ENCODE peak calls at places on chromosomes 1 and 21, in six cellular contexts. One of them, this sample, is unnamed.

GRCh38 chr1:15843826-15844572 is 3.5 kb upstream of the SPEN start:
- DNase-seq in head of caudate nucleus: no peak
- DNase-seq in right cardiac atrium: no peak
- DNase-seq in stimulated activated naive CD8-positive, alpha-beta T cell treated with anti-CD3 and anti-CD28 coated beads, Interleukin-15, amount 100 ng/mL, for 72 hours: no peak
- DNase-seq in tibial nerve: no peak
- DNase-seq in K562: no peak
- DNase-seq in this sample: no peak

GRCh38 chr1:29644812-29645211 is 408.5 kb downstream of the PTPRU start:
- DNase-seq in head of caudate nucleus: no peak
- DNase-seq in right cardiac atrium: no peak
- DNase-seq in stimulated activated naive CD8-positive, alpha-beta T cell treated with anti-CD3 and anti-CD28 coated beads, Interleukin-15, amount 100 ng/mL, for 72 hours: no peak
- DNase-seq in tibial nerve: no peak
- DNase-seq in K562: no peak
- DNase-seq in this sample: no peak

GRCh38 chr1:203213126-203213525 is 16.3 kb downstream of the CHIT1 start:
- DNase-seq in head of caudate nucleus: no peak
- DNase-seq in right cardiac atrium: no peak
- DNase-seq in stimulated activated naive CD8-positive, alpha-beta T cell treated with anti-CD3 and anti-CD28 coated beads, Interleukin-15, amount 100 ng/mL, for 72 hours: no peak
- DNase-seq in tibial nerve: no peak
- DNase-seq in K562: no peak
- DNase-seq in this sample: no peak

GRCh38 chr1:229271448-229272120 is 673 bp downstream of the RAB4A start:
- DNase-seq in head of caudate nucleus: peak
- DNase-seq in right cardiac atrium: no peak
- DNase-seq in stimulated activated naive CD8-positive, alpha-beta T cell treated with anti-CD3 and anti-CD28 coated beads, Interleukin-15, amount 100 ng/mL, for 72 hours: no peak
- DNase-seq in tibial nerve: no peak
- DNase-seq in K562: peak
- DNase-seq in this sample: no peak

GRCh38 chr1:226109829-226110248 is 47.3 kb downstream of the H3-3A start:
- DNase-seq in head of caudate nucleus: peak
- DNase-seq in right cardiac atrium: peak
- DNase-seq in stimulated activated naive CD8-positive, alpha-beta T cell treated with anti-CD3 and anti-CD28 coated beads, Interleukin-15, amount 100 ng/mL, for 72 hours: peak
- DNase-seq in tibial nerve: peak
- DNase-seq in K562: peak
- DNase-seq in this sample: peak

GRCh38 chr1:235906436-235906835 is 39.7 kb upstream of the LYST start:
- DNase-seq in head of caudate nucleus: no peak
- DNase-seq in right cardiac atrium: no peak
- DNase-seq in stimulated activated naive CD8-positive, alpha-beta T cell treated with anti-CD3 and anti-CD28 coated beads, Interleukin-15, amount 100 ng/mL, for 72 hours: no peak
- DNase-seq in tibial nerve: no peak
- DNase-seq in K562: no peak
- DNase-seq in this sample: no peak

GRCh38 chr1:151958959-151959358 is 34.7 kb downstream of the S100A10 start:
- DNase-seq in head of caudate nucleus: no peak
- DNase-seq in right cardiac atrium: no peak
- DNase-seq in stimulated activated naive CD8-positive, alpha-beta T cell treated with anti-CD3 and anti-CD28 coated beads, Interleukin-15, amount 100 ng/mL, for 72 hours: no peak
- DNase-seq in tibial nerve: no peak
- DNase-seq in K562: no peak
- DNase-seq in this sample: no peak

GRCh38 chr1:41739061-41739955 is 179.4 kb downstream of the HIVEP3 start:
- DNase-seq in head of caudate nucleus: peak
- DNase-seq in right cardiac atrium: peak
- DNase-seq in stimulated activated naive CD8-positive, alpha-beta T cell treated with anti-CD3 and anti-CD28 coated beads, Interleukin-15, amount 100 ng/mL, for 72 hours: peak
- DNase-seq in tibial nerve: peak
- DNase-seq in K562: no peak
- DNase-seq in this sample: peak

GRCh38 chr21:41924355-41924754 is 29.5 kb downstream of the C2CD2 start:
- DNase-seq in head of caudate nucleus: no peak
- DNase-seq in right cardiac atrium: no peak
- DNase-seq in stimulated activated naive CD8-positive, alpha-beta T cell treated with anti-CD3 and anti-CD28 coated beads, Interleukin-15, amount 100 ng/mL, for 72 hours: no peak
- DNase-seq in tibial nerve: no peak
- DNase-seq in K562: no peak
- DNase-seq in this sample: no peak

GRCh38 chr1:170001266-170001665 is 73.2 kb downstream of the KIFAP3 start:
- DNase-seq in head of caudate nucleus: no peak
- DNase-seq in right cardiac atrium: no peak
- DNase-seq in stimulated activated naive CD8-positive, alpha-beta T cell treated with anti-CD3 and anti-CD28 coated beads, Interleukin-15, amount 100 ng/mL, for 72 hours: no peak
- DNase-seq in tibial nerve: no peak
- DNase-seq in K562: no peak
- DNase-seq in this sample: no peak

GRCh38 chr1:223776075-223776814 is 63.9 kb downstream of the CAPN2 start:
- DNase-seq in head of caudate nucleus: no peak
- DNase-seq in right cardiac atrium: no peak
- DNase-seq in stimulated activated naive CD8-positive, alpha-beta T cell treated with anti-CD3 and anti-CD28 coated beads, Interleukin-15, amount 100 ng/mL, for 72 hours: peak
- DNase-seq in tibial nerve: no peak
- DNase-seq in K562: peak
- DNase-seq in this sample: peak

GRCh38 chr1:230423261-230423660 is 2.9 kb downstream of the PGBD5 start:
- DNase-seq in head of caudate nucleus: peak
- DNase-seq in right cardiac atrium: no peak
- DNase-seq in stimulated activated naive CD8-positive, alpha-beta T cell treated with anti-CD3 and anti-CD28 coated beads, Interleukin-15, amount 100 ng/mL, for 72 hours: no peak
- DNase-seq in tibial nerve: no peak
- DNase-seq in K562: no peak
- DNase-seq in this sample: no peak

GRCh38 chr1:184903111-184903692 is 71.1 kb downstream of the NIBAN1 start:
- DNase-seq in head of caudate nucleus: no peak
- DNase-seq in right cardiac atrium: no peak
- DNase-seq in stimulated activated naive CD8-positive, alpha-beta T cell treated with anti-CD3 and anti-CD28 coated beads, Interleukin-15, amount 100 ng/mL, for 72 hours: no peak
- DNase-seq in tibial nerve: no peak
- DNase-seq in K562: no peak
- DNase-seq in this sample: no peak

GRCh38 chr1:235275836-235276235 is 52.1 kb downstream of the ARID4B start:
- DNase-seq in head of caudate nucleus: no peak
- DNase-seq in right cardiac atrium: no peak
- DNase-seq in stimulated activated naive CD8-positive, alpha-beta T cell treated with anti-CD3 and anti-CD28 coated beads, Interleukin-15, amount 100 ng/mL, for 72 hours: no peak
- DNase-seq in tibial nerve: no peak
- DNase-seq in K562: no peak
- DNase-seq in this sample: no peak

GRCh38 chr21:31518580-31518979 is 140.9 kb upstream of the SOD1 start:
- DNase-seq in head of caudate nucleus: no peak
- DNase-seq in right cardiac atrium: no peak
- DNase-seq in stimulated activated naive CD8-positive, alpha-beta T cell treated with anti-CD3 and anti-CD28 coated beads, Interleukin-15, amount 100 ng/mL, for 72 hours: no peak
- DNase-seq in tibial nerve: no peak
- DNase-seq in K562: no peak
- DNase-seq in this sample: no peak

GRCh38 chr1:21706151-21706835 is 37.1 kb upstream of the RAP1GAP start:
- DNase-seq in head of caudate nucleus: peak
- DNase-seq in right cardiac atrium: no peak
- DNase-seq in stimulated activated naive CD8-positive, alpha-beta T cell treated with anti-CD3 and anti-CD28 coated beads, Interleukin-15, amount 100 ng/mL, for 72 hours: no peak
- DNase-seq in tibial nerve: no peak
- DNase-seq in K562: no peak
- DNase-seq in this sample: peak

GRCh38 chr1:205028954-205029353 is 14.1 kb upstream of the CNTN2 start:
- DNase-seq in head of caudate nucleus: no peak
- DNase-seq in right cardiac atrium: no peak
- DNase-seq in stimulated activated naive CD8-positive, alpha-beta T cell treated with anti-CD3 and anti-CD28 coated beads, Interleukin-15, amount 100 ng/mL, for 72 hours: no peak
- DNase-seq in tibial nerve: no peak
- DNase-seq in K562: no peak
- DNase-seq in this sample: no peak

GRCh38 chr1:25820247-25821111 is 725 bp downstream of the MTFR1L start:
- DNase-seq in head of caudate nucleus: peak
- DNase-seq in right cardiac atrium: peak
- DNase-seq in stimulated activated naive CD8-positive, alpha-beta T cell treated with anti-CD3 and anti-CD28 coated beads, Interleukin-15, amount 100 ng/mL, for 72 hours: peak
- DNase-seq in tibial nerve: no peak
- DNase-seq in K562: peak
- DNase-seq in this sample: peak

GRCh38 chr1:169647512-169647911 is 17.6 kb upstream of the SELP start:
- DNase-seq in head of caudate nucleus: no peak
- DNase-seq in right cardiac atrium: no peak
- DNase-seq in stimulated activated naive CD8-positive, alpha-beta T cell treated with anti-CD3 and anti-CD28 coated beads, Interleukin-15, amount 100 ng/mL, for 72 hours: no peak
- DNase-seq in tibial nerve: no peak
- DNase-seq in K562: no peak
- DNase-seq in this sample: no peak

GRCh38 chr1:155127672-155128468 is at the start of gene EFNA1:
- DNase-seq in head of caudate nucleus: peak
- DNase-seq in right cardiac atrium: peak
- DNase-seq in stimulated activated naive CD8-positive, alpha-beta T cell treated with anti-CD3 and anti-CD28 coated beads, Interleukin-15, amount 100 ng/mL, for 72 hours: peak
- DNase-seq in tibial nerve: peak
- DNase-seq in K562: peak
- DNase-seq in this sample: no peak